ENCODE peak calls at places on chromosomes 7 and 10, in five cellular contexts. T is esophagus squamous epithelium, A is GM12865, Q is fibroblast of pulmonary artery, Z is tibial nerve. L is an unnamed sample.

GRCh38 chr7:98278936-98279335 is 2.5 kb upstream of the BRI3 start:
- DNase-seq in A (no peak), Q (no peak), Z (no peak), T (no peak), L (no peak)

GRCh38 chr7:81789406-81790139 is 19.7 kb upstream of the HGF start:
- DNase-seq in A (no peak), Q (no peak), T (no peak), Z (no peak), L (no peak)

GRCh38 chr10:108597031-108597430 is 1326.3 kb downstream of the XPNPEP1 start:
- DNase-seq in A (no peak), T (no peak), Q (peak; percentile 34), Z (no peak), L (peak; percentile 26)

GRCh38 chr7:29127527-29127926 is 18.8 kb downstream of the CPVL start:
- DNase-seq in A (no peak), T (no peak), Z (no peak), Q (no peak), L (no peak)

GRCh38 chr7:142323706-142324105 is 65.8 kb upstream of the PRSS58 start:
- DNase-seq in A (peak; percentile 10), Z (peak; percentile 18), Q (no peak), T (no peak), L (peak; percentile 57)

GRCh38 chr10:8615118-8615517 is 560.6 kb downstream of the GATA3 start:
- DNase-seq in Q (no peak), A (no peak), T (no peak), Z (no peak), L (no peak)

GRCh38 chr7:34845666-34846361 is 187.8 kb downstream of the NPSR1 start:
- DNase-seq in Z (no peak), Q (peak; percentile 11), T (no peak), A (no peak), L (peak; percentile 61)

GRCh38 chr7:102111758-102112119 is 174.9 kb upstream of the SH2B2 start:
- DNase-seq in Z (no peak), Q (no peak), A (no peak), T (no peak), L (no peak)

GRCh38 chr7:19235680-19236079 is 90.5 kb upstream of the FERD3L start:
- DNase-seq in T (no peak), A (no peak), Q (no peak), Z (no peak), L (peak; percentile 4)

GRCh38 chr10:68562666-68563522 is 2.8 kb downstream of the TET1 start:
- DNase-seq in T (no peak), A (peak; percentile 8), Z (peak; percentile 17), Q (peak; percentile 56), L (no peak)

GRCh38 chr7:113217314-113217713 is 99.0 kb upstream of the SMIM30 start:
- DNase-seq in Q (peak; percentile 6), A (no peak), Z (no peak), T (no peak), L (no peak)

GRCh38 chr7:33050425-33051318 is 11.9 kb downstream of the NT5C3A start:
- DNase-seq in T (no peak), Q (peak; percentile 72), Z (peak; percentile 58), A (peak; percentile 53), L (peak; percentile 60)

GRCh38 chr10:9222917-9223316 is 1168.4 kb downstream of the GATA3 start:
- DNase-seq in Z (no peak), A (no peak), T (no peak), Q (peak; percentile 22), L (peak; percentile 50)

GRCh38 chr7:103524042-103524907 is 78.3 kb upstream of the SLC26A5 start:
- DNase-seq in A (peak; percentile 21), T (no peak), Z (no peak), Q (peak; percentile 55), L (peak; percentile 30)
- TF ChIP-seq CTCF in A (peak; percentile 21), T (no peak), Z (peak; percentile 7), Q (peak; percentile 42), L (peak; percentile 30)

DNA sequence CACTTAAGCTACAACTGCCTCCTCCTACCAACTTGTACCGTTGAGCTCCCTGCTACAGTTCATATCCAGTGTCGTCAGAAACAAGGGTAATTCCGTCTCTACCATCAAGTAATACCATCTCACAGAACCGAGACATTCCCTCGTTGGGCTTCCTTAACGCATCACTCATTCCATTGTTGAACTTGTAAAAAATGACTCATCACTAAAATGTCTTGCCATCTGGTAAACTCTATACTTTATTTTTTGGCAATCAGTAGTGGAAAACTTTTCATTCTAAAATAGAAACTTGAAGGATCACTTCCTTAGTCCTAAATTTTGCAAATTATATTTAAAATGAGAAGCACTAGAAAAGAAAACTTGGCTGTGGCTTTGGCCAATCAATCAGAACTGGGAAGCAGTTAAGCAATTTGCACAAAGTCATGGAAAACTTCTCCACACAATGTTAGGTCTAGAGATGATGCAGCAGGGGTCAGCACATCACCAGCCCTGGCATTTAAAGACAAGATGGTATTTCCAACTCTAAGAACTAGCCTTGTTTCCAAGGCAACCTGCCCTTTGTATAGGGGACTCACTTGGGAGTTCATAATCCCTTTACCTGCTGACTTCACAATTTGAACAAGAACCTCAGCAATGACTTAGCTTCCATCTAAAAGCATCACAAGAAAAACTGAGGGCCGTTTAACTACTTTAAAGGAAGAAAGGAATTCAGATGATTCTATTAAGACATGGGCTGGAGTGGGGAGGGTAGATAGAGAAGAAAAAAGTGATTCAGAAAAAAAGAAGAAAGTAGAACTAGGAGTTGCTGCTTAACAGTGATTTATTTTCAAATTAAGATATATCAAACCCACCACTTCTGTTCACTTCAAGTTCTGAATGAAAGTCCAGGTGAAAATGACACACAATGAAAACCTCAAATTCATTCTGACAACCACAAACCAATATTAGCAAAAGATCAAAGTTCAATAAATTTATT is 288.1 kb downstream of the PARD3 start:
- DNase-seq in A (peak; percentile 14), Z (no peak), Q (peak; percentile 98), T (no peak), L (peak; percentile 86)
- TF ChIP-seq CTCF in A (peak; percentile 26), Z (no peak), Q (peak; percentile 33), T (no peak), L (peak; percentile 29)

DNA sequence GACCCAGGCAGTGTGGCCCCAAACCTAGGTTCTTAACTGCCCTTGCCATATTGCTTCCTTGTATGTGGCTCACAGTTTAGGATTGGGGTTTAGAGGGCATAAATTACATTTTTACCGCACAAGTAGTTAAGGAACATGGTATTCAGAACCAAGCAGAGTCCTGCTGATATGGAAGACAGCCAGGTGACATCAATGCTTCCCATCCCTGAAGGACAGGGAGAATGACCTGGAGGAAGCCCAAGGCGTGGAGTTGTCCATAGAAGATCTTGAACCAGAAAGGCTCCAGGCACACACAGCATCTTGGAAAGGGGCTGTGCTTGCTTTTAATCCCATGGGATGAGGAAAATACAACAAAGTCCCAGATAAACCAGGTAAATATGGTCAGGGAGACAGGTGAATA is 48.3 kb downstream of the ATXN7L1 start:
- DNase-seq in Q (no peak), T (no peak), A (no peak), Z (no peak), L (no peak)
- TF ChIP-seq CTCF in Q (no peak), T (no peak), A (no peak), Z (no peak), L (no peak)

DNA sequence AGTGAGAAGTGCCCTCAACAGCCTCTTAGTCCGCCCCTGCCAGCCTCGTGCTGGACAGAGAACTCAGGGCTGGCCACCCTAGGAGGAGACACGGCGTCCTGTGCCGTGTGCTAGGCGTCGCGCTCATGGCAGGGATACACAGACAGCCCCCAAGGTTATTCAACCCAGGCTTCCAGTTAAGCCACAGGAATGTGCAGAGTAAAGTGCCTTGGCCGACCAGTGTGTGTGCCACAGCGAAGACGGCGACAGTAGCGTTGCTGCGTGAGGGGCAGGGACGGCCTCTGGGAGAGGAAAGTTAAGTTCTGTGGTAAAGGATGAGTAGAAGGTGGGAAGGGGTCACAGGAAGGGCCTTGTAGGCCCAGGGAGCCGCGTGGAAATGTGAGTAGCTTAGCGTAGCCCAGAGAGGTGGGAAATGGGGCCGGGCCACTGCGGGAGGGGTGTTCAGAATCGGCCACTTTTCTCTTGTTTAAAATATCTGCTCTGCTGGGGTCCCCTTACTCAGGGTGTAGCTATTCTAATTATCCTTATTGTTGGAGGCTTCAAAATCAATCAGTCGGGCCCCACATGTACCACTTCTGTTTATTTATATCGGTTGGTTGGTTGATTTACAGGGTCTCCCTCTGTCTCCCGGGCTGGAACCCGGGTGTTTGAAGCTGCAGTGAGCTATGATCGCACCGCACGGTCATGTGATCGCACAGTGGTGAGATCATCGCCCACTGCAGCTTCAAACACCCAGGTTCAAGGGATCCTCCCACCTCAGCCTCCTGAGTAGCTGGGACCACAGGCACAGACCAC is 24.5 kb downstream of the TMEM120A start:
- DNase-seq in Z (no peak), A (no peak), T (no peak), Q (no peak), L (no peak)
- TF ChIP-seq CTCF in Z (no peak), A (no peak), T (no peak), Q (no peak), L (no peak)

GRCh38 chr10:5596611-5597341 is 69.6 kb downstream of the ASB13 start:
- DNase-seq in A (no peak), Q (no peak), T (no peak), Z (no peak), L (peak; percentile 51)

GRCh38 chr10:5599613-5600520 is 66.5 kb downstream of the ASB13 start:
- DNase-seq in A (no peak), Q (no peak), T (no peak), Z (no peak), L (no peak)

GRCh38 chr10:5595591-5596590 is 70.5 kb downstream of the ASB13 start:
- DNase-seq in T (no peak), Q (peak; percentile 82), A (no peak), Z (no peak), L (peak; percentile 95)

GRCh38 chr10:5600908-5601307 is 65.5 kb downstream of the ASB13 start:
- DNase-seq in T (no peak), A (no peak), Z (no peak), Q (no peak), L (no peak)

GRCh38 chr10:5598085-5598690 is 68.2 kb downstream of the ASB13 start:
- DNase-seq in Z (no peak), T (no peak), Q (no peak), A (no peak), L (no peak)
- TF ChIP-seq CTCF in Z (no peak), T (no peak), Q (no peak), A (no peak), L (no peak)

GRCh38 chr7:867406-868188 is 8.8 kb upstream of the GET4 start:
- DNase-seq in Z (no peak), A (no peak), T (no peak), Q (peak; percentile 38), L (peak; percentile 78)
- TF ChIP-seq CTCF in Z (no peak), A (no peak), T (no peak), Q (no peak), L (no peak)

GRCh38 chr10:49518982-49519578 is 19.8 kb downstream of the ERCC6 start:
- DNase-seq in T (no peak), Q (peak; percentile 75), Z (peak; percentile 51), A (peak; percentile 54), L (peak; percentile 60)
- TF ChIP-seq CTCF in T (peak; percentile 69), Q (peak; percentile 69), Z (peak; percentile 44), A (peak; percentile 61), L (peak; percentile 66)

DNA sequence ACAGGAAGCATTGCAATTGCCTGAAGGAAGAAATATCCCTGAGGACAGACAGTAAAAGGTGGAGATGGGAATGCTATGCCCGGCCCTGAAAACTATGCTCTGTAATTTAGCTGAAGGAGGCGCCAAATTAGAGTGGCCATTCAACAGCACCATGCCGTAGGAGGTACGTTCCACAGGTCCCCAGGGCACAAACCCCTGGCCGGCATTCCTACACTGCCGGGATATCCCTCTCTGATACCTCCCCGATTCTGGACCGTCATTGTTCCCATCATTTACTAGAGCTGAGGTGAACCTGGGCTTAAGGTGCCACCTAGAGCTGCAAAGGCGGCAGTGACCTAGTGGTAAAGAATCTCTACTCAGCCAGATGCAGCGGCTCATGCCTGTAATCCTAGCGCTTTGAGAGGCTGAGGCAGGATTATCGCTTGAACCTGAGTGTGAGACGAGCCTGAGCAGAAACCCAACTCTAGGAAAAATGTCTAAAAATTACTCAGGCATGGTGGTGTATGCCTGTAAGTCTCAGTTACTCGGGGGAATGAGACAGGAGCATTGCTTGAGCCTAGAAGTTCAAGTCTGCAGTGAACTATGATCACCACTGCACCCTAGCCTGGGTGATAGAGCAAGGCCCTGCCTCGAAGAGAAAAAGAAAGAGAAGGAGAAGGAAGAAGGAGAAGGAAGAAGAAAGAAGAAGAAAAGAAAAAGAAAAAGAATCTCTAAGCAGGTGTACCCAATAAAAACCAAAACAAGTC is 53.0 kb upstream of the TNKS2 start:
- DNase-seq in T (no peak), Z (no peak), Q (peak; percentile 39), A (peak; percentile 16), L (peak; percentile 76)
- TF ChIP-seq CTCF in T (no peak), Z (no peak), Q (peak; percentile 37), A (peak; percentile 26), L (peak; percentile 59)

L was measured in MCF 10A.